ENCODE peak calls at places on chromosome 13, in ten cellular contexts. F, J, B, C, K, A, Z, Y, Q and V are unnamed samples.

GRCh38 chr13:81745391-81745790 is 1404.5 kb upstream of the SPRY2 start:
- DNase-seq in C (no peak), Y (no peak), F (no peak), A (no peak), J (no peak), K (no peak), Z (no peak), Q (no peak), B (no peak), V (no peak)

GRCh38 chr13:47499358-47500150 is 501.5 kb downstream of the SUCLA2 start:
- DNase-seq in J (no peak), Z (no peak), C (no peak), A (no peak), K (no peak), B (no peak), Y (no peak), Q (peak; percentile 80), F (no peak), V (peak; percentile 12)

GRCh38 chr13:32790731-32791130 is 204.5 kb downstream of the PDS5B start:
- DNase-seq in J (no peak), B (no peak), Y (no peak), A (no peak), F (no peak), Q (peak; percentile 12), K (no peak), C (no peak), Z (no peak), V (no peak)

GRCh38 chr13:42370229-42370628 is 98.3 kb downstream of the AKAP11 start:
- DNase-seq in Q (no peak), J (no peak), B (no peak), C (no peak), A (no peak), K (no peak), Y (no peak), Z (no peak), F (no peak), V (no peak)

GRCh38 chr13:58979851-58980250 is 1183.9 kb downstream of the DIAPH3 start:
- DNase-seq in B (no peak), F (no peak), J (no peak), K (no peak), Y (no peak), Q (no peak), C (no peak), Z (no peak), A (no peak), V (no peak)

GRCh38 chr13:51804295-51805172 is 571 bp upstream of the DHRS12 start:
- DNase-seq in Z (no peak), B (peak; percentile 40), F (peak; percentile 48), C (peak; percentile 64), Y (peak; percentile 20), J (no peak), K (peak; percentile 49), Q (no peak), A (no peak), V (no peak)

GRCh38 chr13:44874886-44875630 is 114.2 kb downstream of the NUFIP1 start:
- DNase-seq in Z (no peak), C (no peak), J (no peak), K (no peak), F (no peak), Y (no peak), A (no peak), Q (peak; percentile 80), B (no peak), V (no peak)

GRCh38 chr13:109789262-109789661 is 2.9 kb upstream of the IRS2 start:
- DNase-seq in A (no peak), C (no peak), Y (no peak), Z (no peak), B (no peak), K (no peak), Q (peak; percentile 13), F (no peak), J (peak; percentile 47), V (no peak)

GRCh38 chr13:30463820-30464495 is 1.8 kb downstream of the HMGB1 start:
- DNase-seq in F (peak; percentile 50), Q (peak; percentile 63), B (peak; percentile 50), Y (peak; percentile 39), C (peak; percentile 47), K (peak; percentile 83), Z (peak; percentile 55), J (no peak), A (peak; percentile 61), V (no peak)

GRCh38 chr13:48542581-48543341 is 9.9 kb upstream of the RCBTB2 start:
- DNase-seq in K (no peak), Y (no peak), J (peak; percentile 20), B (peak; percentile 54), Q (no peak), C (peak; percentile 63), Z (peak; percentile 77), A (peak; percentile 59), F (peak; percentile 46), V (no peak)

GRCh38 chr13:27578121-27579030 is 42.0 kb downstream of the LNX2 start:
- DNase-seq in Q (peak; percentile 39), Y (no peak), B (no peak), F (no peak), A (no peak), Z (no peak), K (no peak), J (no peak), C (no peak), V (no peak)

GRCh38 chr13:76667551-76667950 is 218.7 kb downstream of the KCTD12 start:
- DNase-seq in Z (no peak), C (peak; percentile 40), F (peak; percentile 22), Q (peak; percentile 18), A (no peak), B (no peak), Y (no peak), K (no peak), J (peak; percentile 1), V (no peak)

GRCh38 chr13:32212420-32212819 is 102.7 kb downstream of the ZAR1L start:
- DNase-seq in F (no peak), Y (no peak), K (no peak), B (no peak), A (no peak), C (no peak), Q (peak; percentile 59), Z (no peak), J (no peak), V (no peak)

GRCh38 chr13:110575322-110576069 is 14.0 kb upstream of the RAB20 start:
- DNase-seq in J (peak; percentile 30), K (peak; percentile 47), C (no peak), Y (no peak), B (no peak), Z (peak; percentile 23), Q (peak; percentile 32), A (no peak), F (peak; percentile 33), V (no peak)

GRCh38 chr13:24203726-24204295 is 43.3 kb downstream of the SPATA13 start:
- DNase-seq in J (no peak), Z (no peak), A (no peak), Y (no peak), K (peak; percentile 54), C (no peak), Q (no peak), F (no peak), B (no peak), V (no peak)

GRCh38 chr13:52025475-52026245 is 1.2 kb downstream of the UTP14C start:
- DNase-seq in J (no peak), B (no peak), Q (no peak), C (no peak), Y (no peak), F (no peak), K (no peak), A (no peak), Z (no peak), V (no peak)

GRCh38 chr13:63048648-63049047 is 1633.0 kb upstream of the PCDH20 start:
- DNase-seq in Z (no peak), K (no peak), B (no peak), F (no peak), J (no peak), C (no peak), Q (no peak), Y (no peak), A (no peak), V (no peak)

GRCh38 chr13:108227651-108228272 is 9.6 kb downstream of the ABHD13 start:
- DNase-seq in Y (no peak), Q (peak; percentile 25), F (peak; percentile 72), B (no peak), A (no peak), C (no peak), Z (no peak), J (peak; percentile 59), K (peak; percentile 57), V (no peak)

GRCh38 chr13:50323440-50324070 is 308.3 kb downstream of the KCNRG start:
- DNase-seq in Y (no peak), K (no peak), J (no peak), B (no peak), Z (no peak), C (no peak), F (no peak), Q (peak; percentile 93), A (no peak), V (no peak)

GRCh38 chr13:77291779-77292178 is 35.1 kb downstream of the MYCBP2 start:
- DNase-seq in K (no peak), Z (no peak), A (no peak), Y (no peak), C (no peak), Q (peak; percentile 9), B (no peak), F (no peak), J (no peak), V (no peak)

GRCh38 chr13:81395368-81395767 is 1054.4 kb upstream of the SPRY2 start:
- DNase-seq in B (no peak), Z (no peak), K (no peak), Q (no peak), Y (no peak), J (no peak), A (peak; percentile 72), C (no peak), F (no peak), V (no peak)

GRCh38 chr13:111423168-111423785 is 102.8 kb downstream of the TEX29 start:
- DNase-seq in Z (no peak), J (no peak), F (no peak), Y (no peak), K (no peak), C (no peak), B (no peak), A (no peak), Q (peak; percentile 27), V (no peak)

GRCh38 chr13:74511523-74511922 is 377.3 kb upstream of the KLF12 start:
- DNase-seq in A (no peak), Q (no peak), K (no peak), Y (no peak), F (no peak), J (no peak), B (no peak), C (no peak), Z (no peak), V (no peak)

GRCh38 chr13:44331912-44332840 is 41.4 kb upstream of the SERP2 start:
- DNase-seq in C (peak; percentile 94), Y (no peak), Z (peak; percentile 42), J (no peak), Q (peak; percentile 84), A (peak; percentile 65), F (peak; percentile 67), K (no peak), B (peak; percentile 77), V (no peak)

GRCh38 chr13:113588394-113589111 is 4.0 kb downstream of the TFDP1 start:
- DNase-seq in F (no peak), J (no peak), K (no peak), Y (no peak), B (no peak), Z (no peak), Q (no peak), A (no peak), C (no peak), V (no peak)

GRCh38 chr13:95160112-95160906 is 140.9 kb downstream of the ABCC4 start:
- DNase-seq in C (no peak), K (no peak), Q (no peak), B (no peak), A (no peak), Y (no peak), F (no peak), J (no peak), Z (no peak), V (no peak)

GRCh38 chr13:112368883-112369282 is 7.3 kb upstream of the SPACA7 start:
- DNase-seq in Q (no peak), Y (no peak), C (no peak), A (no peak), K (no peak), Z (no peak), B (no peak), J (no peak), F (no peak), V (no peak)

GRCh38 chr13:49995535-49996165 is 1.2 kb upstream of the TRIM13 start:
- DNase-seq in C (no peak), Z (no peak), F (no peak), Y (no peak), J (no peak), Q (no peak), K (no peak), A (no peak), B (no peak), V (no peak)